ENCODE peak calls at places on chromosomes 11 and 22, in four cellular contexts. V is activated T-helper 1 cell treated with anti-CD3 and anti-CD28 coated beads, Interleukin-12 subunit alpha, Interleukin-12 subunit beta, Interleukin-2, Interleukin-4 antibody, amounts not matched to agents 30 ng/mL and 10 ng/mL and 1 ng/mL, durations not matched to agents 14 hours and 24 hours and 36 hours; C is choroid plexus epithelial cell; O is osteocyte. L is an unnamed sample.

GRCh38 chr11:121741316-121741715 is 288.5 kb upstream of the SORL1-AS1 start:
- DNase-seq in C (peak), V (no peak), O (no peak), L (no peak)

GRCh38 chr11:61332266-61332822 is 561 bp downstream of the DDB1 start:
- DNase-seq in C (peak), O (no peak), V (no peak), L (no peak)

GRCh38 chr11:64759722-64760719 is at the start of gene PYGM:
- DNase-seq in O (no peak), C (peak), V (no peak), L (no peak)

GRCh38 chr11:3206128-3206921 is 12.3 kb downstream of the MRGPRG start:
- DNase-seq in O (no peak), V (no peak), C (no peak), L (no peak)

GRCh38 chr22:36439481-36440271 is 41.8 kb downstream of the TXN2 start:
- DNase-seq in C (peak), O (peak), V (no peak), L (peak)

GRCh38 chr11:22763166-22763565 is 66.4 kb downstream of the SVIP start:
- DNase-seq in O (no peak), V (no peak), C (no peak), L (no peak)

GRCh38 chr11:93718057-93718563 is 23.2 kb downstream of the TAF1D start:
- DNase-seq in V (no peak), C (no peak), O (no peak), L (no peak)

GRCh38 chr11:47179655-47179991 is 2.9 kb upstream of the ARFGAP2 start:
- DNase-seq in O (no peak), C (peak), V (peak), L (no peak)

GRCh38 chr11:56905936-56906335 is 82.8 kb upstream of the OR5AK2 start:
- DNase-seq in V (no peak), C (no peak), O (no peak), L (peak)

GRCh38 chr11:70766901-70767300 is 368.6 kb downstream of the CTTN start:
- DNase-seq in O (no peak), V (no peak), C (no peak), L (no peak)

GRCh38 chr11:129709801-129710398 is 105.7 kb upstream of the TMEM45B start:
- DNase-seq in V (no peak), O (peak), C (no peak), L (no peak)

GRCh38 chr11:121763526-121763925 is 310.8 kb upstream of the SORL1-AS1 start:
- DNase-seq in V (no peak), C (no peak), O (no peak), L (no peak)

GRCh38 chr11:37527545-37527944 is 929.5 kb upstream of the RAG2 start:
- DNase-seq in V (no peak), C (no peak), O (no peak), L (no peak)

GRCh38 chr11:44518968-44519550 is 46.4 kb upstream of the CD82 start:
- DNase-seq in O (no peak), C (no peak), V (no peak), L (no peak)

GRCh38 chr11:2375341-2375853 is 1.7 kb upstream of the CD81 start:
- DNase-seq in C (no peak), O (no peak), V (no peak), L (no peak)

GRCh38 chr22:34493471-34493870 is 572.5 kb upstream of the ISX start:
- DNase-seq in O (no peak), C (no peak), V (no peak), L (no peak)

GRCh38 chr22:36175892-36176291 is 15.3 kb upstream of the APOL3 start:
- DNase-seq in O (no peak), C (no peak), V (no peak), L (no peak)

GRCh38 chr22:37431366-37431765 is 4.1 kb upstream of the ELFN2 start:
- DNase-seq in O (no peak), C (no peak), V (no peak), L (peak)

GRCh38 chr11:131248588-131248987 is 121.8 kb upstream of the NTM start:
- DNase-seq in V (no peak), C (no peak), O (no peak), L (no peak)

GRCh38 chr11:73330569-73331093 is 22.6 kb downstream of the ARHGEF17 start:
- DNase-seq in V (no peak), C (peak), O (no peak), L (no peak)